ENCODE peak calls at places on chromosome 2, in nine cellular contexts. B is mammary epithelial cell, H is fibroblast of lung, D is PC-3, A is GM23248, Z is HCT116, E is neural progenitor cell, P is K562, X is PC-9. O is an unnamed sample. For H3K9me3, the result is how much of the 10 kb centered on the place peaks cover.

GRCh38 chr2:68577183-68577582 is 66.2 kb upstream of the PROKR1 start:
- DNase-seq in B (no peak), H (no peak), D (no peak), A (no peak), Z (no peak), E (no peak), P (no peak), X (no peak), O (no peak)

GRCh38 chr2:186459009-186459408 is 27.1 kb upstream of the ZC3H15 start:
- DNase-seq in B (peak), H (peak), D (peak), A (peak), Z (peak), E (peak), P (no peak), X (no peak), O (no peak)

GRCh38 chr2:98604547-98604946 is 3.8 kb downstream of the COA5 start:
- DNase-seq in B (no peak), H (no peak), D (peak), A (no peak), Z (no peak), E (no peak), P (no peak), X (peak), O (peak)

GRCh38 chr2:102522890-102523289 is 49.9 kb downstream of the SLC9A4 start:
- DNase-seq in B (no peak), H (no peak), D (no peak), A (no peak), Z (no peak), E (no peak), P (no peak), X (no peak), O (no peak)

GRCh38 chr2:220528180-220528579 is 900.8 kb downstream of the SLC4A3 start:
- DNase-seq in B (no peak), H (peak), D (no peak), A (peak), Z (no peak), E (no peak), P (no peak), X (no peak), O (no peak)

GRCh38 chr2:152453129-152453642 is 118.2 kb downstream of the FMNL2 start:
- DNase-seq in B (no peak), H (peak), D (no peak), A (no peak), Z (no peak), E (peak), P (no peak), X (no peak), O (no peak)

GRCh38 chr2:157540102-157540501 is 88.6 kb downstream of the ACVR1C start:
- DNase-seq in B (no peak), H (no peak), D (no peak), A (no peak), Z (no peak), E (no peak), P (no peak), X (no peak), O (no peak)

GRCh38 chr2:176445831-176446433 is 176.7 kb downstream of the MTX2 start:
- DNase-seq in B (peak), H (peak), D (peak), A (peak), Z (no peak), E (no peak), P (no peak), X (no peak), O (no peak)

GRCh38 chr2:239590276-239590675 is 189.5 kb upstream of the HDAC4 start:
- DNase-seq in B (no peak), H (no peak), D (no peak), A (no peak), Z (no peak), E (no peak), P (no peak), X (no peak), O (no peak)

GRCh38 chr2:42010743-42011298 is 37.0 kb upstream of the PKDCC start:
- DNase-seq in B (peak), H (peak), D (peak), A (peak), Z (no peak), E (no peak), P (no peak), X (peak), O (no peak)

GRCh38 chr2:17752892-17753802 is 463 bp downstream of the SMC6 start:
- DNase-seq in B (peak), H (peak), D (peak), A (peak), Z (no peak), E (peak), P (peak), X (peak), O (peak)

GRCh38 chr2:42030196-42030759 is 17.5 kb upstream of the PKDCC start:
- DNase-seq in B (no peak), H (no peak), D (no peak), A (no peak), Z (no peak), E (peak), P (no peak), X (no peak), O (no peak)

GRCh38 chr2:25044990-25045389 is 3.1 kb downstream of the EFR3B start:
- DNase-seq in B (no peak), H (no peak), D (peak), A (no peak), Z (no peak), E (no peak), P (no peak), X (no peak), O (no peak)

GRCh38 chr2:40103590-40103989 is 324.5 kb upstream of the THUMPD2 start:
- DNase-seq in B (no peak), H (peak), D (no peak), A (peak), Z (no peak), E (no peak), P (no peak), X (no peak), O (no peak)

GRCh38 chr2:86622409-86622877 is 1.2 kb downstream of the RNF103 start:
- DNase-seq in B (peak), H (peak), D (peak), A (peak), Z (no peak), E (peak), P (peak), X (no peak), O (peak)

GRCh38 chr2:11616851-11617415 is 53.1 kb downstream of the NTSR2 start:
- DNase-seq in B (no peak), H (no peak), D (no peak), A (no peak), Z (no peak), E (no peak), P (no peak), X (no peak), O (no peak)

GRCh38 chr2:85428343-85428881 is 9.9 kb downstream of the SH2D6 start:
- DNase-seq in B (no peak), H (no peak), D (no peak), A (peak), Z (no peak), E (no peak), P (no peak), X (no peak), O (no peak)

GRCh38 chr2:144012304-144012703 is 507.6 kb downstream of the ZEB2 start:
- DNase-seq in B (peak), H (no peak), D (no peak), A (no peak), Z (no peak), E (no peak), P (no peak), X (no peak), O (no peak)

GRCh38 chr2:26086155-26086634 is 52.3 kb downstream of the RAB10 start:
- DNase-seq in B (peak), H (peak), D (peak), A (peak), Z (peak), E (no peak), P (no peak), X (no peak), O (peak)

GRCh38 chr2:164873096-164873670 is 31.6 kb upstream of the COBLL1 start:
- DNase-seq in B (peak), H (no peak), D (no peak), A (no peak), Z (no peak), E (no peak), P (no peak), X (no peak), O (no peak)

GRCh38 chr2:72137498-72138010 is 10.1 kb downstream of the CYP26B1 start:
- DNase-seq in B (peak), H (no peak), D (peak), A (peak), Z (no peak), E (peak), P (peak), X (peak), O (peak)

GRCh38 chr2:152537252-152537651 is 180.0 kb downstream of the PRPF40A start:
- DNase-seq in B (no peak), H (no peak), D (no peak), A (no peak), Z (no peak), E (no peak), P (no peak), X (no peak), O (peak)

GRCh38 chr2:54559593-54560145 is 103.5 kb downstream of the SPTBN1 start:
- DNase-seq in B (peak), H (peak), D (peak), A (peak), Z (no peak), E (peak), P (peak), X (no peak), O (peak)

GRCh38 chr2:467101-467500 is 179.2 kb upstream of the ALKAL2 start:
- DNase-seq in B (no peak), H (no peak), D (no peak), A (no peak), Z (no peak), E (no peak), P (no peak), X (no peak), O (no peak)

GRCh38 chr2:161136696-161137324 is 23.4 kb upstream of the TANK start:
- DNase-seq in B (peak), H (peak), D (no peak), A (no peak), Z (peak), E (no peak), P (no peak), X (no peak), O (no peak)

GRCh38 chr2:54191361-54192130 is 64.5 kb downstream of the TSPYL6 start:
- DNase-seq in B (no peak), H (peak), D (no peak), A (peak), Z (no peak), E (no peak), P (no peak), X (no peak), O (no peak)

DNA sequence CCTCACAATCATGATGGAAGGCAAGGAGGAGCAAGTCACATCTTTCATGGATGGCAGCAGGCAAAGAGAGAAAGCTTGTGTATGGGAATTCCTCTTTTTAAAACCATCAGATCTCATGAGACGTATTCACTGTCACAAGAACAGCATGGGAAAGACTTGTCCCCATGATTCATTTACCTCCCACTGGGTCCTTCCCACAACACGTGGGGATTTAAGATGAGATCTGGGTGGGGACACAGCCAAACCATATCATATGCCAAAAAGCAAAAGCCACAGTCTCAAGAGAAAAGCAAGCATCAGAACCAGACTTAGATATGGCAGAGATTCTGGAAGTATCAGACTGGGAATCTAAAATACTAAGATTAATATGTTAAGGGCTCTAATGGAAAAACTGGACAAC is 29.9 kb upstream of the SCRN3 start:
- DNase-seq in B (no peak), H (peak), D (no peak), A (no peak), Z (no peak), E (no peak), P (no peak), X (no peak), O (peak)
- H3K9me3 ChIP-seq in B (under half), H (under half), D (under half), A (under half), Z (under half), E (under half), P (under half), X (under half), O (under half)

DNA sequence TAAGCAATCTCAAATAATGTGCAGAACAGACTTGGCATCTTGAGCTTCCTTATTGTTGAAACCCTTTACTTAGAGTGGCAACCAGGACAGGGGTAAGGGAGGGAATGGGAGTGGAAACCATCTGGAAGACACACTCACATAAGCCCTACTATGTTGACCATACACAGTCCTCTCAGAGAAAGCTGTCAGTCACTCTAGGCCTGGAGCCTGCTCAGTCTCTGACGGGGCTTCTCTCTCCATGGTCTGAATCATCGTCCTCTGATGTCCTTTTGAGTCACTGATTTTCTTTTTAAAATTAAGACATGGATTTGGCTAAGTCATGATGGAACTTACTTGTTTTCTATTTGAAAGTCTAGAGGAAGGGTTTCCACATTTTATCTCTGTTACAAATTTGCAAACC is 74.0 kb downstream of the MYO1B start:
- DNase-seq in B (peak), H (peak), D (peak), A (peak), Z (no peak), E (no peak), P (no peak), X (no peak), O (no peak)
- H3K27ac ChIP-seq in B (peak), H (peak), D (peak), A (peak), Z (no peak), E (no peak), P (no peak), X (no peak), O (no peak)

GRCh38 chr2:181680055-181680936 is at the start of gene NEUROD1:
- DNase-seq in B (no peak), H (no peak), D (no peak), A (no peak), Z (no peak), E (peak), P (no peak), X (no peak), O (peak)

GRCh38 chr2:181678744-181679543 is 1.4 kb downstream of the NEUROD1 start:
- DNase-seq in B (no peak), H (no peak), D (no peak), A (no peak), Z (no peak), E (no peak), P (no peak), X (no peak), O (no peak)

GRCh38 chr2:181675241-181675640 is 5.1 kb downstream of the NEUROD1 start:
- DNase-seq in B (no peak), H (no peak), D (no peak), A (no peak), Z (no peak), E (no peak), P (no peak), X (no peak), O (no peak)

GRCh38 chr2:181679544-181679979 is 755 bp downstream of the NEUROD1 start:
- DNase-seq in B (no peak), H (no peak), D (no peak), A (no peak), Z (no peak), E (no peak), P (no peak), X (no peak), O (no peak)

GRCh38 chr2:181678033-181678586 is 2.2 kb downstream of the NEUROD1 start:
- DNase-seq in B (peak), H (peak), D (peak), A (peak), Z (no peak), E (peak), P (peak), X (no peak), O (peak)
- TF ChIP-seq EZH2 in B (peak), H (peak), D (no peak), A (no peak), Z (no peak), E (peak), P (no peak), X (no peak), O (no peak)

GRCh38 chr2:166726525-166726924 is 161.8 kb upstream of the XIRP2 start:
- DNase-seq in B (no peak), H (no peak), D (no peak), A (no peak), Z (no peak), E (no peak), P (no peak), X (no peak), O (no peak)

GRCh38 chr2:166727105-166727504 is 161.2 kb upstream of the XIRP2 start:
- DNase-seq in B (no peak), H (no peak), D (no peak), A (no peak), Z (no peak), E (no peak), P (no peak), X (no peak), O (no peak)

DNA sequence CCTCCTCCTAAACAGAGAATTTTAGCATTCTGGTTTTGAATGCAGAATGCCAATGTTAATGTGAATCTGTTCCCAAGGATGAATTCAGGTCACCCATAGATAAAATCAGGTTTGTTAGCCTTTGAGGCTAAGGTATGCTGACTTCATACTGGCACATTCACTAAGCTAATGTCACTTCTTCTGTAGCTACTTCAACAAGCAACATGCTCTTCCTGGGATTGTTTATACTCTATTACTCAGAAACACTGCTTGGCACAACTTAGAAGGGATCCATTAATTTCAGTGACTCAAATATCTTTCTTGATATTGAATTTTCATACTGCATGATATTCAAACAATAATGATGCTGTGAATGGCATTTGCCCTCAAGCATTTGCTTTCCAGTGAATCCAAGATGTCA is 162.4 kb upstream of the XIRP2 start:
- DNase-seq in B (no peak), H (no peak), D (peak), A (no peak), Z (no peak), E (no peak), P (no peak), X (no peak), O (no peak)
- H3K9me3 ChIP-seq in B (under half), H (under half), D (under half), A (under half), Z (under half), E (under half), P (under half), X (under half), O (under half)

GRCh38 chr2:73651586-73652230 is 9.5 kb upstream of the NAT8 start:
- DNase-seq in B (no peak), H (no peak), D (no peak), A (no peak), Z (no peak), E (no peak), P (no peak), X (no peak), O (no peak)
- H3K27ac ChIP-seq in B (no peak), H (no peak), D (no peak), A (no peak), Z (no peak), E (no peak), P (no peak), X (no peak), O (no peak)

GRCh38 chr2:63051795-63052333 is 1.2 kb downstream of the OTX1 start:
- DNase-seq in B (no peak), H (no peak), D (no peak), A (no peak), Z (no peak), E (peak), P (no peak), X (no peak), O (no peak)
- TF ChIP-seq EZH2 in B (no peak), H (no peak), D (no peak), A (no peak), Z (no peak), E (peak), P (no peak), X (no peak), O (no peak)

DNA sequence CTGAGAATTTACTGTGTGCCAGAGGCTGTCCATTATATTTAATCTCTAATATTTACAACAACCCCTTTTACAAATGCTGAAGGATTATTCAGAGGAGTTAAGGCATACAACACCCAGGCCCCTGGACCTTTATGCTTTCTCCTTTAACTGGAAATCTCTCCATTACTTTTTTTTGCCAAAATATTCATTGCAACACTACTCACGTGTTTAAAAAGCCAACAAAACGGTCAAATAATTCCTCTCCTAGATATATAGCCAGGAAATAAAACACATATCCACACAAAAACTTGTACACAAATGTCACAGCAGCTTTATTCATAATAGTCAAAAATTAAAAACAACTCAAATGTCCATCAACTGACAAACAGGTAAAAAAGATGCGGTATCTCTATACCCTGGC is 28.7 kb downstream of the DAPL1 start:
- DNase-seq in B (no peak), H (no peak), D (no peak), A (no peak), Z (no peak), E (no peak), P (no peak), X (no peak), O (no peak)
- H3K9me3 ChIP-seq in B (under half), H (under half), D (under half), A (under half), Z (under half), E (under half), P (under half), X (under half), O (under half)

DNA sequence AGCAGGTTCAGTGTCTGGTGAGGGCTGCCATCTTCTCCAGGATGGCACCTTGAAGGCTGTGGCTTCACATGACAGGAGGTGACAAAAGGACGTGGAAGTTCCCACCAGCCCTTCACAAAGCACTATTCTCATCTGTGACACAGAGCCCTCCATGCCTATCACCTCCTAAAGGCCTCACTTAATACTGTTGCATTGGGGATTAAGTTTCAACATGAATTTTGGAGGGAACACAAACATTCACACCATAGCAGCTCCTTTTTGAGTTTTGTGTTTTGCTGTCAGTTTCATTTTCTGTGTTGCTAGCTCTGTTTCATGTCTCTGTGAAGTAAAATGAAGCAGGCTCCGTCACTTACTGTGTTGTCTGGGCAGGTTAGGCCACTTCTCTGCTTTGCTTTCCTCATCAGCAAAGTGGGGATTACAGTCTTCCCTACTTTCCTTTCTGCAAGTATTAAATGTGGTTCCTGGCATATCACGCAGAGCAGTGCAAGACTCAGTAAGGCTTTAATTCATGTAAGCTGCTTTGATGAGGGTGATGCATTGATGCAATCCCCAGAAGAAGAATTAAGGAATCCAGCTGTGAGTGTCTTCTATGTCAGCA is 31.6 kb downstream of the LIMS1 start:
- DNase-seq in B (no peak), H (no peak), D (no peak), A (no peak), Z (no peak), E (no peak), P (no peak), X (no peak), O (no peak)
- H3K27ac ChIP-seq in B (no peak), H (no peak), D (no peak), A (no peak), Z (no peak), E (no peak), P (no peak), X (no peak), O (peak)

GRCh38 chr2:70553334-70553583 is 367 bp downstream of the TGFA start:
- DNase-seq in B (peak), H (no peak), D (peak), A (no peak), Z (no peak), E (no peak), P (no peak), X (no peak), O (no peak)
- TF ChIP-seq EZH2 in B (no peak), H (peak), D (no peak), A (no peak), Z (no peak), E (no peak), P (no peak), X (no peak), O (no peak)